ENCODE peak calls at places on chromosomes 6 and 20, in nine cellular contexts. J, K, T, C, G, Z, U, R and O are unnamed samples.

GRCh38 chr6:111625511-111626331 is 20.0 kb upstream of the TRAF3IP2 start:
- DNase-seq in J (no peak), K (peak; percentile 67), T (peak; percentile 46), C (no peak), G (no peak), Z (no peak), U (no peak), R (no peak), O (no peak)

GRCh38 chr6:26088344-26088743 is 1.1 kb downstream of the HFE start:
- DNase-seq in J (no peak), K (no peak), T (no peak), C (no peak), G (no peak), Z (no peak), U (no peak), R (no peak), O (no peak)

GRCh38 chr6:161727063-161727462 is 453.2 kb upstream of the AGPAT4 start:
- DNase-seq in J (no peak), K (no peak), T (no peak), C (peak; percentile 57), G (no peak), Z (no peak), U (no peak), R (no peak), O (no peak)

GRCh38 chr6:77447254-77447653 is 16.0 kb downstream of the HTR1B start:
- DNase-seq in J (no peak), K (no peak), T (no peak), C (no peak), G (no peak), Z (no peak), U (no peak), R (no peak), O (no peak)

GRCh38 chr6:33446356-33446755 is 8.0 kb upstream of the ZBTB9 start:
- DNase-seq in J (no peak), K (no peak), T (peak; percentile 27), C (no peak), G (no peak), Z (no peak), U (no peak), R (no peak), O (no peak)

GRCh38 chr6:33695451-33695855 is 16.0 kb downstream of the UQCC2 start:
- DNase-seq in J (no peak), K (no peak), T (no peak), C (no peak), G (no peak), Z (no peak), U (no peak), R (no peak), O (no peak)

GRCh38 chr6:151661928-151662327 is 145.6 kb upstream of the ESR1 start:
- DNase-seq in J (no peak), K (no peak), T (no peak), C (peak; percentile 54), G (no peak), Z (no peak), U (no peak), R (no peak), O (no peak)

GRCh38 chr6:20348091-20348490 is 53.6 kb upstream of the E2F3 start:
- DNase-seq in J (no peak), K (no peak), T (no peak), C (no peak), G (no peak), Z (no peak), U (no peak), R (no peak), O (no peak)

GRCh38 chr20:46640044-46640443 is 11.2 kb downstream of the SLC13A3 start:
- DNase-seq in J (no peak), K (no peak), T (no peak), C (no peak), G (no peak), Z (no peak), U (no peak), R (no peak), O (no peak)

GRCh38 chr20:46640536-46641311 is 10.5 kb downstream of the SLC13A3 start:
- DNase-seq in J (no peak), K (no peak), T (no peak), C (no peak), G (no peak), Z (no peak), U (no peak), R (no peak), O (no peak)

GRCh38 chr20:46642265-46642942 is 8.9 kb downstream of the SLC13A3 start:
- DNase-seq in J (no peak), K (no peak), T (no peak), C (no peak), G (no peak), Z (no peak), U (no peak), R (no peak), O (no peak)

GRCh38 chr20:46642944-46643343 is 8.3 kb downstream of the SLC13A3 start:
- DNase-seq in J (no peak), K (no peak), T (no peak), C (no peak), G (no peak), Z (no peak), U (no peak), R (no peak), O (no peak)

DNA sequence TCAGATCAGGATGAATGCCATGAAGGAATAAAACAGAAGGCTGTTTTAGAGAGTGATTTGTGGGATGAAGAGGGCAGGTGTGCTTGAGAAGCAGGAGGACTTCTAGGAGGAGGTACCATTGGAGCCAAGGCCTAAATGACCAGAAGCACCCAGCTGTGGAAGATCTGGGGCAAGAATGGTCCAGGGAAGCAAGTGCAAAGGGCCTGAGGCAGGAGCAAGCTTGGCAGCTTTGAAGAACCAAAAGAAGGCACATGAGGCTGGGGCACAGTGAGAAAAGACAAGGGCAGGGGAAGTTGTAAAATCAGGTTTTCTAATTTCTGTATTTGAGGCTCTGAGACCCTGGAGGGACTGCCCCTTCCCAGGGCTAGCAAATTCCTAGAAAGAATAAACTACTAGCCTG is 9.8 kb downstream of the SLC13A3 start:
- DNase-seq in J (no peak), K (no peak), T (no peak), C (no peak), G (no peak), Z (no peak), U (no peak), R (no peak), O (no peak)
- H3K4me1 ChIP-seq in J (no peaks in the 10 kb centered on the region), K (no peaks in the 10 kb centered on the region), T (no peaks in the 10 kb centered on the region), C (peaks cover 21% of the 10 kb centered on the region), G (no peaks in the 10 kb centered on the region), Z (no peaks in the 10 kb centered on the region), U (no peaks in the 10 kb centered on the region), R (no peaks in the 10 kb centered on the region), O (no peaks in the 10 kb centered on the region)

GRCh38 chr6:129346964-129347363 is 363.0 kb downstream of the ARHGAP18 start:
- DNase-seq in J (no peak), K (no peak), T (no peak), C (no peak), G (no peak), Z (no peak), U (no peak), R (no peak), O (no peak)

GRCh38 chr6:129353067-129353466 is 356.9 kb downstream of the ARHGAP18 start:
- DNase-seq in J (no peak), K (peak; percentile 20), T (peak; percentile 48), C (peak; percentile 8), G (no peak), Z (no peak), U (no peak), R (no peak), O (no peak)

GRCh38 chr6:129356129-129356528 is 353.8 kb downstream of the ARHGAP18 start:
- DNase-seq in J (no peak), K (no peak), T (no peak), C (no peak), G (no peak), Z (no peak), U (no peak), R (no peak), O (no peak)

GRCh38 chr6:129350278-129350677 is 359.7 kb downstream of the ARHGAP18 start:
- DNase-seq in J (no peak), K (no peak), T (peak; percentile 69), C (no peak), G (peak; percentile 26), Z (no peak), U (no peak), R (no peak), O (no peak)

GRCh38 chr6:129351807-129352206 is 358.2 kb downstream of the ARHGAP18 start:
- DNase-seq in J (no peak), K (no peak), T (no peak), C (no peak), G (no peak), Z (no peak), U (no peak), R (no peak), O (no peak)
- H3K4me1 ChIP-seq in J (no peaks in the 10 kb centered on the region), K (peaks cover 4% of the 10 kb centered on the region), T (no peaks in the 10 kb centered on the region), C (no peaks in the 10 kb centered on the region), G (no peaks in the 10 kb centered on the region), Z (no peaks in the 10 kb centered on the region), U (no peaks in the 10 kb centered on the region), R (no peaks in the 10 kb centered on the region), O (no peaks in the 10 kb centered on the region)

GRCh38 chr6:44232676-44233559 is 9.5 kb downstream of the SLC29A1 start:
- DNase-seq in J (no peak), K (no peak), T (no peak), C (no peak), G (no peak), Z (no peak), U (peak; percentile 38), R (no peak), O (no peak)

GRCh38 chr6:44235891-44236516 is 10.9 kb upstream of the HSP90AB1 start:
- DNase-seq in J (no peak), K (no peak), T (no peak), C (no peak), G (no peak), Z (no peak), U (peak; percentile 31), R (no peak), O (no peak)

GRCh38 chr6:44234101-44235090 is 11.0 kb downstream of the SLC29A1 start:
- DNase-seq in J (no peak), K (peak; percentile 86), T (peak; percentile 74), C (peak; percentile 87), G (peak; percentile 84), Z (peak; percentile 61), U (peak; percentile 61), R (no peak), O (no peak)

GRCh38 chr6:44235269-44235668 is 11.6 kb upstream of the HSP90AB1 start:
- DNase-seq in J (no peak), K (no peak), T (no peak), C (no peak), G (no peak), Z (no peak), U (no peak), R (no peak), O (no peak)

DNA sequence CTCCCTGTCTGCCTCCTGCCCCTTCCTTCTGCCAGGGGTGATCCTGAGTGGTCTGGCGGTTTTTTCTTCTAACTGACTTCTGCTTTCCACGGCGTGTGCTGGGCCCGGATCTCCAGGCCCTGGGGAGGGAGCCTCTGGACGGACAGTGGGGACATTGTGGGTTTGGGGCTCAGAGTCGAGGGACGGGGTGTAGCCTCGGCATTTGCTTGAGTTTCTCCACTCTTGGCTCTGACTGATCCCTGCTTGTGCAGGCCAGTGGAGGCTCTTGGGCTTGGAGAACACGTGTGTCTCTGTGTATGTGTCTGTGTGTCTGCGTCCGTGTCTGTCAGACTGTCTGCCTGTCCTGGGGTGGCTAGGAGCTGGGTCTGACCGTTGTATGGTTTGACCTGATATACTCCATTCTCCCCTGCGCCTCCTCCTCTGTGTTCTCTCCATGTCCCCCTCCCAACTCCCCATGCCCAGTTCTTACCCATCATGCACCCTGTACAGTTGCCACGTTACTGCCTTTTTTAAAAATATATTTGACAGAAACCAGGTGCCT is 10.2 kb downstream of the SLC29A1 start:
- DNase-seq in J (no peak), K (no peak), T (no peak), C (no peak), G (no peak), Z (no peak), U (peak; percentile 38), R (no peak), O (no peak)
- H3K4me1 ChIP-seq in J (peaks cover 14% of the 10 kb centered on the region), K (peaks cover 13% of the 10 kb centered on the region), T (peaks cover 29% of the 10 kb centered on the region), C (peaks cover 8% of the 10 kb centered on the region), G (peaks cover 24% of the 10 kb centered on the region), Z (peaks cover 39% of the 10 kb centered on the region), U (peaks cover 43% of the 10 kb centered on the region), R (peaks cover 12% of the 10 kb centered on the region), O (peaks cover 5% of the 10 kb centered on the region)

GRCh38 chr6:137868721-137869631 is 1.9 kb downstream of the TNFAIP3 start:
- DNase-seq in J (peak; percentile 49), K (no peak), T (no peak), C (no peak), G (no peak), Z (no peak), U (no peak), R (peak; percentile 46), O (no peak)

GRCh38 chr6:137870286-137870685 is 3.2 kb downstream of the TNFAIP3 start:
- DNase-seq in J (no peak), K (no peak), T (no peak), C (no peak), G (no peak), Z (no peak), U (no peak), R (no peak), O (no peak)

GRCh38 chr6:137871299-137871698 is 4.2 kb downstream of the TNFAIP3 start:
- DNase-seq in J (peak; percentile 36), K (no peak), T (peak; percentile 64), C (no peak), G (no peak), Z (no peak), U (no peak), R (peak; percentile 35), O (no peak)

GRCh38 chr6:137870744-137871247 is 3.7 kb downstream of the TNFAIP3 start:
- DNase-seq in J (peak; percentile 54), K (no peak), T (peak; percentile 62), C (peak; percentile 65), G (no peak), Z (no peak), U (no peak), R (peak; percentile 66), O (no peak)

DNA sequence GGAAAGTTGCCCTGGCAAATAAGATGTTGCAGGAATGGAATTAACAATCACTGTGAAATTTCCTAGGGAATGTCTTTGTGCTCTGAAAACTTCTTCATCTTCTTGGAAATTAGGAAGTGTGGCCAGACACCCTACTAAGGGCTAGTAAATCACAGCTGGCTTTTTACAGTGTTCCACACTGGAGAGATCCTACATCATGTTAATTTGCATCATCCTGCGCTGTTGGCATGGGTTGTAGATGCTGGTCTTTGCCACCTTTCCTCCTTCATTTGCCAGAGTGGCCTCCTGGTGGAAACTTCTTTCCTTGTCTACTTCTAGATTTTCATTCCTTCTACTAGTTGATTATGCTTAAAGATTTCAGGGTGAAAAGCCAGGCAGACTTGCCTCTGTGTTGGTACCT is 2.7 kb downstream of the TNFAIP3 start:
- DNase-seq in J (peak; percentile 28), K (no peak), T (no peak), C (no peak), G (no peak), Z (no peak), U (no peak), R (peak; percentile 40), O (no peak)
- H3K4me1 ChIP-seq in J (peaks cover 44% of the 10 kb centered on the region), K (peaks cover 7% of the 10 kb centered on the region), T (peaks cover 36% of the 10 kb centered on the region), C (peaks cover 70% of the 10 kb centered on the region), G (peaks cover 17% of the 10 kb centered on the region), Z (peaks cover 31% of the 10 kb centered on the region), U (peaks cover 73% of the 10 kb centered on the region), R (peaks cover 71% of the 10 kb centered on the region), O (peaks cover 24% of the 10 kb centered on the region)